ENCODE peak calls at places on chromosomes 11 and 22, in five cellular contexts. Y is fibroblast of the aortic adventitia, G is endodermal cell, W is HAP-1, N is psoas muscle. I is an unnamed sample.

GRCh38 chr11:124865181-124865901 is at the start of gene ROBO3:
- DNase-seq in W (peak), G (peak), N (no peak), Y (no peak), I (no peak)

GRCh38 chr11:64117763-64118459 is 48.0 kb downstream of the MACROD1 start:
- DNase-seq in N (no peak), G (no peak), W (no peak), Y (no peak), I (no peak)

GRCh38 chr11:74010306-74010981 is 1.6 kb upstream of the UCP3 start:
- DNase-seq in W (no peak), Y (no peak), N (no peak), G (no peak), I (no peak)

GRCh38 chr11:23404225-23405160 is 544.2 kb upstream of the CCDC179 start:
- DNase-seq in W (no peak), G (no peak), N (no peak), Y (no peak), I (no peak)

GRCh38 chr11:75981546-75981945 is 166.5 kb downstream of the UVRAG start:
- DNase-seq in Y (no peak), G (no peak), N (no peak), W (no peak), I (no peak)

GRCh38 chr11:67442504-67443398 is 525 bp downstream of the CORO1B start:
- DNase-seq in G (no peak), W (no peak), N (no peak), Y (no peak), I (no peak)

GRCh38 chr22:43113516-43114251 is 3.1 kb downstream of the BIK start:
- DNase-seq in G (no peak), Y (no peak), N (no peak), W (no peak), I (no peak)

GRCh38 chr22:47836957-47837356 is 1074.5 kb downstream of the TBC1D22A start:
- DNase-seq in G (no peak), Y (peak), W (no peak), N (no peak), I (peak)

GRCh38 chr22:17130199-17130598 is 9.0 kb upstream of the TMEM121B start:
- DNase-seq in Y (no peak), W (no peak), N (no peak), G (no peak), I (no peak)

GRCh38 chr11:123306531-123306930 is 111.5 kb upstream of the CLMP start:
- DNase-seq in N (no peak), G (no peak), Y (no peak), W (no peak), I (no peak)

GRCh38 chr11:133835258-133836075 is 9.8 kb downstream of the SPATA19 start:
- DNase-seq in Y (peak), G (peak), N (no peak), W (peak), I (peak)

GRCh38 chr22:50298937-50299656 is 8.3 kb downstream of the PLXNB2 start:
- DNase-seq in W (no peak), Y (no peak), N (no peak), G (peak), I (no peak)

GRCh38 chr11:65112551-65113360 is 1.1 kb downstream of the TM7SF2 start:
- DNase-seq in N (peak), Y (peak), W (peak), G (peak), I (no peak)

GRCh38 chr11:66857234-66857926 is 516 bp downstream of the LRFN4 start:
- DNase-seq in W (peak), N (no peak), Y (no peak), G (peak), I (no peak)

GRCh38 chr11:117575856-117576255 is 221.2 kb downstream of the DSCAML1 start:
- DNase-seq in W (no peak), N (no peak), Y (no peak), G (no peak), I (no peak)

GRCh38 chr11:46108752-46109151 is 12.5 kb downstream of the PHF21A start:
- DNase-seq in G (no peak), Y (no peak), W (no peak), N (no peak), I (no peak)

GRCh38 chr22:49855491-49855911 is 1.9 kb downstream of the ZBED4 start:
- DNase-seq in W (no peak), Y (peak), G (no peak), N (no peak), I (no peak)

GRCh38 chr11:115716577-115717214 is 212.5 kb upstream of the CADM1 start:
- DNase-seq in W (no peak), G (peak), Y (no peak), N (no peak), I (no peak)

GRCh38 chr11:120839846-120840402 is 184.0 kb upstream of the TBCEL start:
- DNase-seq in Y (no peak), W (no peak), G (no peak), N (no peak), I (no peak)

GRCh38 chr11:25890626-25891250 is 441.2 kb upstream of the ANO3 start:
- DNase-seq in Y (no peak), W (no peak), G (no peak), N (no peak), I (no peak)

GRCh38 chr11:57644748-57645715 is 4.7 kb downstream of the YPEL4 start:
- DNase-seq in Y (peak), N (peak), G (peak), W (peak), I (no peak)

GRCh38 chr11:68325183-68325893 is 12.9 kb downstream of the LRP5 start:
- DNase-seq in Y (no peak), N (no peak), G (peak), W (no peak), I (no peak)

GRCh38 chr11:108871152-108871551 is 206.3 kb downstream of the DDX10 start:
- DNase-seq in G (peak), N (no peak), Y (peak), W (peak), I (no peak)

GRCh38 chr11:1839924-1840779 is 1.4 kb downstream of the TNNI2 start:
- DNase-seq in W (no peak), N (peak), Y (no peak), G (no peak), I (no peak)

GRCh38 chr11:16211407-16211806 is 144.9 kb downstream of the SOX6 start:
- DNase-seq in W (no peak), N (no peak), G (no peak), Y (no peak), I (no peak)

GRCh38 chr11:98003606-98004371 is 1017.0 kb upstream of the CNTN5 start:
- DNase-seq in Y (no peak), W (no peak), G (no peak), N (no peak), I (no peak)

GRCh38 chr22:43110927-43111623 is 525 bp downstream of the BIK start:
- DNase-seq in G (peak), W (peak), Y (no peak), N (no peak), I (no peak)

GRCh38 chr11:103471546-103471945 is 362.3 kb downstream of the DYNC2H1 start:
- DNase-seq in Y (no peak), W (no peak), N (no peak), G (no peak), I (no peak)

GRCh38 chr11:111910637-111911562 is 670 bp downstream of the CRYAB start:
- DNase-seq in Y (no peak), W (no peak), G (no peak), N (peak), I (no peak)

GRCh38 chr11:111913031-111913861 is 712 bp downstream of the HSPB2 start:
- DNase-seq in N (peak), Y (no peak), W (no peak), G (no peak), I (no peak)

GRCh38 chr11:111912535-111912934 is at the start of gene HSPB2:
- DNase-seq in G (no peak), W (no peak), N (peak), Y (no peak), I (no peak)

GRCh38 chr11:111913997-111914396 is 1.5 kb downstream of the HSPB2 start:
- DNase-seq in N (peak), Y (peak), G (no peak), W (peak), I (no peak)

DNA sequence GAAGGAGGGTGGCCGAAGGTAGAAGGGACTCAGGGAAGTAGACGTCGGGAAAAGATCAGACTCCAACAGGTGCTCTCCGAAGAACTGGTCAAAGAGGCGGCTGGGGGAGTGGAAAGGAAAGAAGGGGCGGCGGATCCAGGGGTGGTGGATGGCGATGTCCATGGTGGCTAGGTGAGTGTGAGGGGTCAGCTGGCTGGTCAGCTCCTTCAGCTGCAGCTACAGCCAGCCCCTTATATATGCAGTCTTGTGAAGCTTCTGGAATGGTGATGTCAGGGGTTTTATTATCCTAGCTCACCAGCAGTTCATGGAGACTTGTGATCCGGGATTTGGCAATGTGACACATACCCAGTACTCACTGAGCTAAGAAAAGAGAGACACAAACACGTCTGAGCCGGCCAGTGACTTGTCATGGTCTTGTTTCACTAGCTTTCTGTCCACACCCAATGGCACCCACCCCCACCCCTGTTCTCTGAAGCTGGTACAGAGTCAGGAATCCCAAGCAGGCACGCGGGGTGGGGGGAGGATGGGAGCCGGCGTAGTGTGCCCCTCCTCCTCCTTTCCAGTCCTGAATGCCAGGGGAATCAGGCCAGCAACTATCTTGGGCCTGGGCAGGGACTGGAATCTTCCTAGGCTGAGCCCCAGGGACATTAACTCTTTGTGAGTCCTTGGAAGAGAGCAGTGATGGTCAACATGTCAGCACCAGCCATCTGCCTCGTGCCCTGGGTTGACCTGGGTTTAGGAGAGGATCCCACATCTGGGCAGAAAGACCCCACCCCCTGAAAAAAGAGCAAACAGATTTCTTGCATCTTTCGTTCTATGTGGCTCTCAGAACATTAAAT is at the start of gene CRYAB:
- DNase-seq in W (no peak), Y (peak), N (peak), G (peak), I (peak)
- H3K4me3 ChIP-seq in W (no peak), Y (peak), N (peak), G (no peak), I (no peak)

DNA sequence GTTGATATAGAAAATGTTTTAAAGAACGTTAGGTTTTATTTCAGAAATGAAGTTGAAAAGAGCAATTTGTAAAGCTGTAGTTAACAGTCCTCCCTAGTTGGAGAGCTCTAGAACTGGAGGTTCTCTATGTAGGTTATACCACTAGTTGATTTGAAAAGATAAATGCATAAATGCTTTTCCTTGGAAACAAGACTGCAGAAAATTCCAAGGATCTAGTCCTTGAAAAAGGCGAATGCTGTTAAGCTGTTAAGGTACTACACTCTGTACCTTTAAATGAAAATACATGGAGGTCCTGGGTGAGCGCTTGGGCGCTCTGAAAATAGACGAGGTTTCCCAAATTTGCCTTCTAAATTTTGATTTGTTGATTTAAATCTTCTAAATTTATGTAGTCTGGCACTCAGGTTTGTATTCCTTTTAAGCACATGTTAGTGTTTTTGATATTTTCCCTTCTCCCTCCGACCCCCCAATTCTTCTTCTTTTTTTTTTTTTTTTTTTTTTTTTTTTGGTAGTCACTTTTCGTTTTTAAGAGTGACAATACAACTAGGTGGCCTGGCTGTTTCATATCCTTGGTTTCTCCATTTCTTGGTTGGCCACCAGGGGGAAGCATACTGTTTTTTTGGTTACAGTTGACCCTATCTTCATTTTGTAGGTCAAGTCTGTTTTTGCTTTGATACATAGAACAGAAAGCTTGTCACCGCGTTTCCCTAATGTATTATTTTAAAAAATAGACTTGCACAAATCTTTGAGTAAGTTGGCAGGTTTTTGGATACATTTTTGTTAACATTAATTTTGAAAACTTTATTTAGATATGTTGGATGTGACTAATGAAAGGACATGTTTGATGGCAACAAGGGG is 2.7 kb downstream of the NCR3LG1 start:
- DNase-seq in W (peak), G (peak), Y (peak), N (no peak), I (no peak)
- H3K4me3 ChIP-seq in W (peak), G (peak), Y (peak), N (peak), I (peak)

GRCh38 chr22:44125421-44125820 is 55.3 kb upstream of the PARVG start:
- DNase-seq in W (no peak), N (no peak), Y (no peak), G (no peak), I (no peak)

GRCh38 chr22:44129614-44129976 is 51.1 kb upstream of the PARVG start:
- DNase-seq in N (no peak), G (no peak), Y (no peak), W (no peak), I (peak)

GRCh38 chr22:44127353-44127752 is 53.4 kb upstream of the PARVG start:
- DNase-seq in N (peak), Y (peak), W (no peak), G (no peak), I (no peak)

GRCh38 chr22:44128961-44129613 is 51.6 kb upstream of the PARVG start:
- DNase-seq in Y (no peak), G (no peak), N (no peak), W (no peak), I (no peak)

DNA sequence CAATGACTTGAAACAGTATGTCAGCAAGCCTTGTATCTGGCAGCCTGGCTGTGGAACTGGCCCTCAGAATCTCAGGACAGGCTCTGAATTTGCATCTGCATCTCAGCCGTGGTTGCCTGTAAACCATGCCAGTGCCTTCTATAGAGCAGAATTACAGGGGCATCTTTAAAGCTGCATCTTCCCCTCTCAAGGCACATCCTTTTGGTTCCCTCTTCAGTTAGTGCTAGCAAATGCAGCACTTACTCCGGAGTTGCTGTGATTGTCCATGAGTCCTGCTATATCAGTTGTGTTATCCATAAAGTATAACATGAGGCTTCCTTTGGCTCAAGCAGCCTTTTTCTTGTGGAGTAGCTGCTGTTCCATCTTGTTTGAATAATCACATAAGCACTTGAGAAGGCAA is 53.9 kb upstream of the PARVG start:
- DNase-seq in Y (no peak), N (no peak), W (no peak), G (no peak), I (no peak)
- H3K4me3 ChIP-seq in Y (no peak), N (no peak), W (no peak), G (no peak), I (no peak)

DNA sequence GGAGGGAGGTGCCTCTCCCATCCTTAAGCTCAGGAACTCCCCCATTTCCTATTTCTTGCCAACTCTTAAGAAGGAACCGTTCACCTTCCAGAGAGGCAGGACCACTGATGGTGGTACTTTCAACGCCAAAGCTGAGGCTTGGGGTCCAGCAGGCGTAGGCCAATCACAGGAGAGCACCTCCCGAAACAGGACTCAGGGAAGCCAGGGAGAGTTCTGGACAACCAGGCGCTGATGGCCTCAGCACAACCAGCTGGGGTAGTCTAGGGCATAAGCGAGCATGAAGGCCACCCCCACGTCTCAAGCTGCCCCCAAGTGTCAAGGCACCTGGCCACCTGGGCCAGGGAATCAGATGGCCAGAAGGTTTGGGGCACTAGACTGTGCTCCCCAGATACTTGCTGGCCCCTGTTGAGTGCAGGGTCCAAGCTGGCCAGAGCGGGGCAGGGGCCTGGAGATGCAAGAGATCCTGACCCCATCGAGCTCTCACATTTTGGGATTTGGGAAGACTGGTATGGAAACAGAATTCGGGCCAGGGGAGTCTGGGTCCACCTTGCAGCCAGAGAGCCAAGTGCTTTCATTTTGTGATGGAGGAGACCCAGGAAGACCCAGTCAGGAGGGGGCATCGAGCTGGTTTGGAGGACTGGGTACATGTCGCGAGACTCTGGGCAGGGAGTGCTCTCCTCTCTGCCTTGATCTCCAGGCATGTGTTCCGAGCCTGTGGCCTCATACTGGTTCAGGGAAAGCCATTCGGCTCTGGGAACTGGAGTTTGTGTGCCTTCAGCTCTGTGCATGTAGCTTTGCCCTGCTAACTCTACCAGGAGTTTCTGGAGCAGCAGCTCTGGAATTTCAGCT is 926 bp downstream of the CD6 start:
- DNase-seq in G (peak), W (no peak), Y (no peak), N (no peak), I (no peak)
- H3K4me3 ChIP-seq in G (no peak), W (no peak), Y (no peak), N (no peak), I (no peak)

GRCh38 chr11:12502041-12502440 is 124.7 kb downstream of the PARVA start:
- DNase-seq in W (no peak), Y (no peak), N (no peak), G (no peak), I (peak)

GRCh38 chr11:12497431-12497830 is 120.1 kb downstream of the PARVA start:
- DNase-seq in Y (no peak), G (no peak), W (no peak), N (no peak), I (no peak)

GRCh38 chr11:12496181-12497025 is 119.0 kb downstream of the PARVA start:
- DNase-seq in G (peak), W (no peak), Y (no peak), N (no peak), I (no peak)

GRCh38 chr11:12502950-12503579 is 125.7 kb downstream of the PARVA start:
- DNase-seq in N (no peak), Y (no peak), G (no peak), W (no peak), I (no peak)

GRCh38 chr11:12499071-12499470 is 121.7 kb downstream of the PARVA start:
- DNase-seq in G (no peak), N (no peak), Y (no peak), W (no peak), I (no peak)
- H3K4me3 ChIP-seq in G (no peak), N (no peak), Y (no peak), W (no peak), I (no peak)

GRCh38 chr22:38336699-38337098 is 19.5 kb upstream of the CSNK1E start:
- DNase-seq in W (no peak), Y (no peak), N (peak), G (no peak), I (no peak)
- H3K4me3 ChIP-seq in W (peak), Y (peak), N (peak), G (peak), I (no peak)